ENCODE peak calls at places on chromosomes 1 and 21, in seven cellular contexts. E is astrocyte of the spinal cord; D is NCI-H2171 treated with DMSO at 0.1 percent for 48 hours; B is iris pigment epithelial cell; K is astrocyte of the cerebellum; V is activated T-cell treated with anti-CD3 and anti-CD28 coated beads, Interleukin-2, amount 50 U/mL, for 4 hours; Y is ELR. Z is an unnamed sample.

GRCh38 chr1:9909222-9910046 is 635 bp downstream of the CTNNBIP1 start:
- DNase-seq in D (peak), V (peak), K (no peak), B (peak), Y (no peak), E (no peak), Z (no peak)

GRCh38 chr1:150387200-150387599 is 23.3 kb downstream of the RPRD2 start:
- DNase-seq in B (no peak), K (no peak), V (no peak), E (no peak), Y (no peak), D (no peak), Z (no peak)

GRCh38 chr1:185681034-185681633 is 53.1 kb upstream of the HMCN1 start:
- DNase-seq in V (no peak), K (peak), B (peak), E (peak), Y (peak), D (peak), Z (no peak)

GRCh38 chr21:39307466-39307865 is 6.0 kb downstream of the BRWD1 start:
- DNase-seq in B (no peak), E (no peak), K (no peak), D (no peak), V (no peak), Y (no peak), Z (no peak)

GRCh38 chr1:228079013-228079412 is 3.5 kb upstream of the ARF1 start:
- DNase-seq in Y (no peak), V (no peak), K (no peak), B (no peak), E (no peak), D (no peak), Z (no peak)

GRCh38 chr1:214476958-214477870 is 74.2 kb downstream of the PTPN14 start:
- DNase-seq in Y (peak), B (peak), D (no peak), K (peak), E (peak), V (no peak), Z (no peak)

GRCh38 chr1:19395678-19396192 is 83.6 kb downstream of the SLC66A1 start:
- DNase-seq in E (peak), V (no peak), B (peak), Y (peak), K (no peak), D (no peak), Z (peak)

GRCh38 chr1:156665539-156665938 is 11.7 kb downstream of the NES start:
- DNase-seq in E (no peak), B (no peak), K (no peak), V (no peak), D (no peak), Y (no peak), Z (no peak)

GRCh38 chr1:114854693-114855320 is at the start of gene SYCP1:
- DNase-seq in D (no peak), Y (no peak), K (no peak), V (no peak), E (no peak), B (no peak), Z (no peak)

GRCh38 chr1:19644761-19645543 is 841 bp downstream of the NBL1 start:
- DNase-seq in K (no peak), E (no peak), Y (peak), B (no peak), V (no peak), D (no peak), Z (no peak)

GRCh38 chr1:203215573-203215972 is 13.9 kb downstream of the CHIT1 start:
- DNase-seq in D (peak), E (no peak), Y (no peak), V (no peak), B (no peak), K (no peak), Z (no peak)

GRCh38 chr1:159854101-159854692 is 8.3 kb downstream of the VSIG8 start:
- DNase-seq in E (peak), V (no peak), D (peak), Y (peak), K (no peak), B (peak), Z (no peak)

GRCh38 chr1:98662354-98662665 is 789 bp downstream of the SNX7 start:
- DNase-seq in B (peak), V (no peak), D (no peak), E (no peak), K (peak), Y (peak), Z (no peak)

GRCh38 chr1:165109013-165109412 is 247.5 kb downstream of the LMX1A start:
- DNase-seq in Y (no peak), K (no peak), D (peak), V (no peak), E (no peak), B (no peak), Z (no peak)

GRCh38 chr1:35062518-35063196 is 16.5 kb upstream of the ZMYM1 start:
- DNase-seq in Y (peak), K (peak), V (no peak), D (no peak), E (peak), B (peak), Z (no peak)

GRCh38 chr1:19000065-19000464 is 43.6 kb upstream of the IFFO2 start:
- DNase-seq in E (no peak), V (no peak), D (no peak), K (no peak), B (peak), Y (no peak), Z (no peak)

GRCh38 chr1:47758341-47759237 is 238.6 kb downstream of the TRABD2B start:
- DNase-seq in B (peak), K (no peak), D (no peak), V (no peak), E (peak), Y (no peak), Z (no peak)

GRCh38 chr1:8169364-8170058 is 143.4 kb upstream of the ERRFI1 start:
- DNase-seq in E (peak), D (peak), K (peak), B (peak), V (no peak), Y (peak), Z (peak)

GRCh38 chr1:180178511-180179161 is 24.0 kb downstream of the QSOX1 start:
- DNase-seq in K (peak), Y (peak), B (peak), D (peak), E (peak), V (peak), Z (peak)

GRCh38 chr1:44249543-44249942 is 36.3 kb downstream of the DMAP1 start:
- DNase-seq in E (peak), Y (no peak), D (no peak), B (peak), K (no peak), V (no peak), Z (no peak)

GRCh38 chr1:25066253-25066652 is 136.2 kb upstream of the RUNX3 start:
- DNase-seq in D (no peak), V (no peak), K (peak), Y (no peak), B (no peak), E (peak), Z (no peak)

GRCh38 chr1:50099654-50100053 is 9.1 kb upstream of the ELAVL4 start:
- DNase-seq in V (no peak), Y (no peak), K (no peak), E (no peak), D (no peak), B (no peak), Z (no peak)

GRCh38 chr1:91622586-91622985 is 121.9 kb downstream of the CDC7 start:
- DNase-seq in E (peak), D (no peak), K (peak), B (no peak), Y (no peak), V (no peak), Z (no peak)

GRCh38 chr1:39272027-39272790 is 67.7 kb downstream of the MACF1 start:
- DNase-seq in E (no peak), B (peak), V (no peak), Y (no peak), K (no peak), D (peak), Z (no peak)

GRCh38 chr1:153339802-153340201 is 8.8 kb downstream of the PGLYRP4 start:
- DNase-seq in E (no peak), Y (no peak), D (no peak), K (no peak), V (no peak), B (no peak), Z (no peak)

GRCh38 chr1:44377925-44378784 is 23.1 kb upstream of the ERI3 start:
- DNase-seq in K (peak), E (peak), Y (peak), D (no peak), B (peak), V (peak), Z (no peak)

GRCh38 chr1:238955934-238956333 is 430.4 kb upstream of the CHRM3 start:
- DNase-seq in E (no peak), Y (peak), K (no peak), B (no peak), D (no peak), V (no peak), Z (no peak)

GRCh38 chr1:114002492-114003290 is 23.4 kb downstream of the OLFML3 start:
- DNase-seq in D (no peak), V (no peak), B (peak), K (no peak), Y (no peak), E (no peak), Z (no peak)

GRCh38 chr1:115640384-115640783 is 1.4 kb upstream of the VANGL1 start:
- DNase-seq in Y (no peak), B (no peak), D (no peak), E (no peak), V (no peak), K (no peak), Z (no peak)

GRCh38 chr1:29648798-29649374 is 412.6 kb downstream of the PTPRU start:
- DNase-seq in V (no peak), B (no peak), E (no peak), K (no peak), Y (peak), D (no peak), Z (no peak)

GRCh38 chr1:76583875-76584477 is 283.3 kb upstream of the ST6GALNAC5 start:
- DNase-seq in V (no peak), Y (no peak), K (no peak), E (no peak), B (no peak), D (no peak), Z (no peak)

Z was measured in T1000.